ENCODE peak calls at places on chromosomes 6 and 20, in five cellular contexts. J is NCI-H1092 treated with DMSO at 0.1 percent for 48 hours; F is stimulated activated CD4-positive, alpha-beta T cell treated with anti-CD3 and anti-CD28 coated beads, Interleukin-1b, Interleukin-23, amount 100 ng/mL, for 24 hours; O is activated CD4-positive, alpha-beta T cell treated with anti-CD3 and anti-CD28 coated beads for 48 hours; Z is AG04450. H is an unnamed sample.

GRCh38 chr20:23058240-23058639 is 8.8 kb upstream of the THBD start:
- DNase-seq in O (no peak), Z (no peak), J (no peak), F (no peak), H (no peak)

GRCh38 chr6:13278991-13279390 is 49.3 kb downstream of the TBC1D7 start:
- DNase-seq in F (no peak), J (no peak), Z (no peak), O (no peak), H (no peak)

GRCh38 chr6:45433533-45434400 is 56.0 kb upstream of the SUPT3H start:
- DNase-seq in Z (no peak), F (no peak), J (no peak), O (no peak), H (no peak)

GRCh38 chr6:28657367-28657755 is 131.7 kb downstream of the GPX5 start:
- DNase-seq in O (no peak), J (no peak), F (no peak), Z (no peak), H (no peak)

GRCh38 chr6:47714802-47715201 is 16.4 kb downstream of the ADGRF4 start:
- DNase-seq in F (no peak), J (no peak), Z (no peak), O (peak), H (no peak)

GRCh38 chr6:50591135-50591534 is 122.2 kb upstream of the TFAP2D start:
- DNase-seq in J (no peak), F (no peak), O (no peak), Z (no peak), H (no peak)

GRCh38 chr6:149135809-149136208 is 181.7 kb upstream of the TAB2 start:
- DNase-seq in J (no peak), F (no peak), Z (no peak), O (no peak), H (no peak)

GRCh38 chr20:62219992-62220665 is at the start of gene HRH3:
- DNase-seq in F (peak), O (peak), J (peak), Z (no peak), H (no peak)

GRCh38 chr6:150846641-150847040 is 18.9 kb upstream of the MTHFD1L start:
- DNase-seq in J (no peak), Z (no peak), O (no peak), F (no peak), H (no peak)

GRCh38 chr6:100258752-100259151 is 206.0 kb downstream of the SIM1 start:
- DNase-seq in Z (no peak), F (no peak), O (no peak), J (no peak), H (no peak)

GRCh38 chr20:4216866-4217265 is 201.5 kb upstream of the RNF24 start:
- DNase-seq in F (no peak), O (no peak), Z (no peak), J (no peak), H (no peak)

GRCh38 chr6:6560909-6561308 is 27.6 kb upstream of the LY86 start:
- DNase-seq in F (no peak), Z (no peak), O (no peak), J (no peak), H (no peak)

GRCh38 chr20:37389844-37390275 is 43.9 kb downstream of the SRC start:
- DNase-seq in F (no peak), Z (no peak), J (no peak), O (no peak), H (peak)

GRCh38 chr6:168873266-168873665 is 380.4 kb downstream of the THBS2 start:
- DNase-seq in F (no peak), J (no peak), O (no peak), Z (no peak), H (no peak)

GRCh38 chr20:19783966-19784401 is 25.9 kb downstream of the RIN2 start:
- DNase-seq in J (no peak), F (no peak), O (no peak), Z (peak), H (no peak)

GRCh38 chr6:112330071-112330876 is 16.9 kb upstream of the RFPL4B start:
- DNase-seq in O (no peak), J (no peak), F (no peak), Z (no peak), H (no peak)

H was measured in ascending aorta.